ENCODE peak calls at places on chromosomes 6 and 20, in five cellular contexts. D is colonic mucosa, T is AG10803, F is body of pancreas, V is progenitor cell of endocrine pancreas. C is an unnamed sample.

GRCh38 chr20:38878798-38879197 is 47.4 kb upstream of the FAM83D start:
- DNase-seq in D (no peak), T (peak; percentile 12), F (no peak), V (peak; percentile 56), C (no peak)

GRCh38 chr6:141464490-141464889 is 668.2 kb upstream of the GJE1 start:
- DNase-seq in D (no peak), T (peak; percentile 83), F (no peak), V (no peak), C (no peak)

GRCh38 chr6:21164768-21165326 is 428.7 kb upstream of the SOX4 start:
- DNase-seq in D (no peak), T (peak; percentile 7), F (no peak), V (no peak), C (no peak)

GRCh38 chr6:111987295-111987694 is 66.6 kb upstream of the CCN6 start:
- DNase-seq in D (no peak), T (peak; percentile 79), F (no peak), V (no peak), C (no peak)

GRCh38 chr6:33113720-33114119 is 37.9 kb downstream of the HLA-DPB1 start:
- DNase-seq in D (no peak), T (no peak), F (no peak), V (no peak), C (no peak)

GRCh38 chr6:157143171-157143884 is 180.0 kb downstream of the TMEM242 start:
- DNase-seq in D (no peak), T (peak; percentile 80), F (no peak), V (no peak), C (no peak)

GRCh38 chr6:93419304-93420162 is at the start of gene EPHA7:
- DNase-seq in D (peak; percentile 90), T (peak; percentile 72), F (peak; percentile 95), V (peak; percentile 97), C (no peak)

GRCh38 chr6:36639171-36639808 is 39.2 kb upstream of the CDKN1A start:
- DNase-seq in D (no peak), T (no peak), F (no peak), V (no peak), C (no peak)

GRCh38 chr6:88171312-88171711 is 5.2 kb upstream of the CNR1 start:
- DNase-seq in D (no peak), T (no peak), F (no peak), V (no peak), C (no peak)

GRCh38 chr20:32681175-32682084 is 7.7 kb upstream of the C20orf203 start:
- DNase-seq in D (no peak), T (no peak), F (peak; percentile 21), V (no peak), C (no peak)

GRCh38 chr6:9412951-9413559 is 977.7 kb upstream of the SLC35B3 start:
- DNase-seq in D (peak; percentile 24), T (peak; percentile 13), F (peak; percentile 62), V (no peak), C (no peak)

GRCh38 chr6:89745096-89745495 is 74.5 kb downstream of the MDN1 start:
- DNase-seq in D (no peak), T (no peak), F (no peak), V (no peak), C (no peak)

GRCh38 chr6:100296810-100297544 is 167.7 kb downstream of the SIM1 start:
- DNase-seq in D (no peak), T (peak; percentile 85), F (no peak), V (no peak), C (no peak)

GRCh38 chr6:34055223-34055933 is 90.5 kb downstream of the GRM4 start:
- DNase-seq in D (peak; percentile 54), T (peak; percentile 53), F (peak; percentile 73), V (peak; percentile 51), C (peak; percentile 56)

GRCh38 chr6:166379800-166380199 is 2.9 kb downstream of the MPC1 start:
- DNase-seq in D (no peak), T (no peak), F (peak; percentile 75), V (no peak), C (no peak)

GRCh38 chr6:4066029-4066755 is 12.7 kb downstream of the FAM217A start:
- DNase-seq in D (no peak), T (no peak), F (no peak), V (no peak), C (no peak)

GRCh38 chr6:19472168-19472567 is 365.0 kb upstream of the ID4 start:
- DNase-seq in D (no peak), T (peak; percentile 80), F (no peak), V (no peak), C (no peak)

GRCh38 chr6:42279966-42280629 is 62.4 kb upstream of the MRPS10 start:
- DNase-seq in D (peak; percentile 50), T (peak; percentile 38), F (no peak), V (no peak), C (no peak)

GRCh38 chr20:6583134-6583738 is 184.2 kb upstream of the BMP2 start:
- DNase-seq in D (peak; percentile 49), T (peak; percentile 52), F (peak; percentile 69), V (peak; percentile 13), C (no peak)

GRCh38 chr6:169234634-169235033 is 19.0 kb downstream of the THBS2 start:
- DNase-seq in D (no peak), T (no peak), F (no peak), V (no peak), C (no peak)

GRCh38 chr6:74642101-74642500 is 563.8 kb downstream of the COL12A1 start:
- DNase-seq in D (no peak), T (no peak), F (no peak), V (no peak), C (no peak)

GRCh38 chr6:122308074-122308473 is 91.4 kb upstream of the HSF2 start:
- DNase-seq in D (no peak), T (no peak), F (peak; percentile 84), V (no peak), C (no peak)

GRCh38 chr6:139821669-139822223 is 447.3 kb upstream of the CITED2 start:
- DNase-seq in D (no peak), T (no peak), F (no peak), V (no peak), C (no peak)

GRCh38 chr6:108873251-108873650 is 25.0 kb downstream of the ARMC2 start:
- DNase-seq in D (no peak), T (no peak), F (no peak), V (no peak), C (no peak)

GRCh38 chr6:138393871-138394783 is 9.9 kb upstream of the HEBP2 start:
- DNase-seq in D (no peak), T (no peak), F (no peak), V (no peak), C (no peak)

GRCh38 chr20:43744121-43744520 is 17.3 kb upstream of the GTSF1L start:
- DNase-seq in D (no peak), T (no peak), F (no peak), V (no peak), C (no peak)

GRCh38 chr20:53253668-53254067 is 281.5 kb downstream of the TSHZ2 start:
- DNase-seq in D (no peak), T (no peak), F (no peak), V (no peak), C (no peak)

GRCh38 chr6:160678744-160679401 is 14.8 kb upstream of the LPA start:
- DNase-seq in D (no peak), T (no peak), F (peak; percentile 38), V (peak; percentile 33), C (no peak)

GRCh38 chr6:32148722-32149576 is 2.8 kb downstream of the PRRT1 start:
- DNase-seq in D (peak; percentile 87), T (no peak), F (peak; percentile 84), V (no peak), C (peak; percentile 54)

GRCh38 chr6:24493945-24494725 is 634 bp upstream of the ALDH5A1 start:
- DNase-seq in D (no peak), T (no peak), F (no peak), V (no peak), C (no peak)

GRCh38 chr6:113625850-113626249 is 231.3 kb upstream of the MARCKS start:
- DNase-seq in D (no peak), T (no peak), F (no peak), V (no peak), C (no peak)
- TF ChIP-seq CTCF in D (no peak), T (no peak), F (no peak), V (no peak), C (no peak)

GRCh38 chr6:159461266-159461665 is 231.8 kb downstream of the SOD2 start:
- DNase-seq in D (no peak), T (peak; percentile 3), F (no peak), V (no peak), C (no peak)

GRCh38 chr6:159462446-159462845 is 230.6 kb downstream of the SOD2 start:
- DNase-seq in D (no peak), T (no peak), F (no peak), V (no peak), C (no peak)

GRCh38 chr6:159461998-159462397 is 231.0 kb downstream of the SOD2 start:
- DNase-seq in D (no peak), T (no peak), F (no peak), V (no peak), C (no peak)

GRCh38 chr6:159464827-159465226 is 228.2 kb downstream of the SOD2 start:
- DNase-seq in D (no peak), T (peak; percentile 27), F (no peak), V (no peak), C (no peak)

DNA sequence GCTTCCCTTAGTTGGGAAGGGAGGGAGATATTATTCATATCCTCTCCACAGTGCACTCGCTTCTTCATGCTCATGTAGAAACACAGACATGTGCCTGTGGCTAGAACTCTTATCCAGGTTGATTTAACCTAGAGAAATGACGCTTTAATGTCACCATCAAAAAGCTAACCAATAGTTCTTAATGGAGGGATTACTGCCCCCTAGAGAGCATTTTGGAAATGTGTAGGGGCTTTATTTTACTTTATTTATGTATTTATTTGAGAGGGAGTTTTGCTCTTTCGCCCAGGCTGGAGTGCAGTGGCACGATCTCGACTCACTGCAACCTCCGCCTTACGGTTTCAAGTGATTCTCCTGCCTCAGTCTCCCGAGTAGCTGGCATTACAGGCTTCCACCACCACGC is 229.6 kb downstream of the SOD2 start:
- DNase-seq in D (no peak), T (peak; percentile 9), F (no peak), V (no peak), C (no peak)
- TF ChIP-seq CTCF in D (no peak), T (peak; percentile 30), F (peak; percentile 21), V (peak; percentile 66), C (no peak)

GRCh38 chr6:170443151-170443662 is 109.9 kb downstream of the PSMB1 start:
- DNase-seq in D (no peak), T (no peak), F (no peak), V (no peak), C (no peak)
- TF ChIP-seq CTCF in D (no peak), T (no peak), F (no peak), V (peak; percentile 49), C (no peak)

GRCh38 chr20:24782801-24783630 is 166.1 kb upstream of the CST7 start:
- DNase-seq in D (no peak), T (no peak), F (peak; percentile 17), V (no peak), C (no peak)

GRCh38 chr20:24782221-24782620 is 166.8 kb upstream of the CST7 start:
- DNase-seq in D (no peak), T (no peak), F (peak; percentile 3), V (no peak), C (no peak)

GRCh38 chr20:24785141-24785924 is 163.7 kb upstream of the CST7 start:
- DNase-seq in D (no peak), T (peak; percentile 85), F (no peak), V (no peak), C (no peak)

GRCh38 chr20:24784607-24785006 is 164.5 kb upstream of the CST7 start:
- DNase-seq in D (no peak), T (no peak), F (no peak), V (no peak), C (no peak)

GRCh38 chr20:24783631-24784492 is 165.2 kb upstream of the CST7 start:
- DNase-seq in D (no peak), T (no peak), F (peak; percentile 44), V (no peak), C (no peak)
- TF ChIP-seq CTCF in D (no peak), T (no peak), F (no peak), V (peak; percentile 43), C (no peak)

C was measured in activated B cell treated with CpG ODN at 0.5 μM for 24 hours.